ENCODE peak calls at places on chromosomes 3 and 15, in five cellular contexts. N is occipital lobe, V is dermis microvascular lymphatic vessel endothelial cell, I is GM23338, T is RCC 7860. C is an unnamed sample.

GRCh38 chr15:96158938-96159337 is 171.6 kb upstream of the NR2F2 start:
- DNase-seq in N (no peak), V (peak), I (no peak), T (no peak), C (no peak)

GRCh38 chr3:162134571-162134970 is 638.0 kb downstream of the OTOL1 start:
- DNase-seq in N (no peak), V (no peak), I (no peak), T (no peak), C (no peak)

GRCh38 chr15:80567721-80568157 is 127.4 kb upstream of the ABHD17C start:
- DNase-seq in N (peak), V (peak), I (peak), T (peak), C (no peak)

GRCh38 chr15:35477853-35478252 is 68.1 kb downstream of the DPH6 start:
- DNase-seq in N (no peak), V (no peak), I (no peak), T (no peak), C (no peak)

GRCh38 chr3:4158329-4158728 is 144.8 kb upstream of the SETMAR start:
- DNase-seq in N (no peak), V (no peak), I (no peak), T (no peak), C (no peak)

GRCh38 chr15:31228980-31229826 is 97.4 kb upstream of the KLF13 start:
- DNase-seq in N (no peak), V (no peak), I (peak), T (no peak), C (peak)

GRCh38 chr3:65422154-65422553 is 616.6 kb downstream of the MAGI1 start:
- DNase-seq in N (no peak), V (no peak), I (no peak), T (no peak), C (no peak)

GRCh38 chr3:33826206-33826605 is 27.8 kb downstream of the PDCD6IP start:
- DNase-seq in N (no peak), V (no peak), I (no peak), T (no peak), C (no peak)

GRCh38 chr3:38313685-38314084 is 31.6 kb downstream of the SLC22A14 start:
- DNase-seq in N (no peak), V (no peak), I (no peak), T (no peak), C (no peak)

GRCh38 chr3:129492691-129493090 is 35.7 kb upstream of the RHO start:
- DNase-seq in N (no peak), V (no peak), I (no peak), T (no peak), C (no peak)

GRCh38 chr15:77634266-77634962 is 1.7 kb upstream of the LINGO1 start:
- DNase-seq in N (peak), V (peak), I (peak), T (peak), C (peak)

GRCh38 chr3:8990266-8991215 is 27.3 kb upstream of the RAD18 start:
- DNase-seq in N (no peak), V (no peak), I (no peak), T (no peak), C (no peak)

GRCh38 chr3:169448501-169448900 is 215.0 kb downstream of the MECOM start:
- DNase-seq in N (no peak), V (no peak), I (no peak), T (no peak), C (no peak)

GRCh38 chr15:31469801-31470545 is 143.3 kb downstream of the KLF13 start:
- DNase-seq in N (no peak), V (no peak), I (no peak), T (no peak), C (no peak)

GRCh38 chr3:27025718-27026117 is 343.5 kb downstream of the NEK10 start:
- DNase-seq in N (no peak), V (no peak), I (peak), T (no peak), C (no peak)

GRCh38 chr3:52374173-52374572 is 58.1 kb downstream of the DNAH1 start:
- DNase-seq in N (no peak), V (no peak), I (no peak), T (no peak), C (no peak)

GRCh38 chr15:89113263-89113662 is 25.0 kb downstream of the ABHD2 start:
- DNase-seq in N (no peak), V (no peak), I (no peak), T (no peak), C (no peak)

GRCh38 chr15:60917469-60918130 is 311.5 kb downstream of the RORA start:
- DNase-seq in N (peak), V (no peak), I (no peak), T (no peak), C (no peak)

GRCh38 chr15:85047271-85047948 is 65.8 kb downstream of the PDE8A start:
- DNase-seq in N (no peak), V (peak), I (peak), T (peak), C (no peak)

GRCh38 chr3:156749244-156749643 is 74.9 kb downstream of the TIPARP start:
- DNase-seq in N (no peak), V (no peak), I (no peak), T (no peak), C (no peak)

GRCh38 chr3:135491478-135491877 is 474.1 kb upstream of the PPP2R3A start:
- DNase-seq in N (no peak), V (no peak), I (no peak), T (no peak), C (no peak)

GRCh38 chr3:48633743-48634142 is 1.5 kb downstream of the SLC26A6 start:
- DNase-seq in N (no peak), V (no peak), I (no peak), T (no peak), C (no peak)

C was measured in GM12864.